ENCODE peak calls at places on chromosomes 16 and 17, in seven cellular contexts. Y is tibial artery; F is left ventricle myocardium inferior; S is stimulated activated effector memory CD8-positive, alpha-beta T cell treated with anti-CD3 and anti-CD28 coated beads, Interleukin-12 subunit alpha, Interleukin-12 subunit beta, amount 100 ng/mL, for 72 hours; I is IMR-90; T is neural crest cell; P is type B pancreatic cell. O is an unnamed sample.

GRCh38 chr16:78035012-78035411 is 12.7 kb downstream of the CLEC3A start:
- DNase-seq in Y (no peak), F (no peak), S (no peak), I (no peak), T (no peak), P (no peak), O (no peak)

GRCh38 chr17:17700251-17700969 is 19.2 kb downstream of the RAI1 start:
- DNase-seq in Y (no peak), F (no peak), S (no peak), I (no peak), T (no peak), P (no peak), O (no peak)

GRCh38 chr17:6831662-6832263 is at the start of gene TEKT1:
- DNase-seq in Y (peak), F (peak), S (peak), I (peak), T (peak), P (peak), O (peak)

GRCh38 chr17:14138649-14139048 is 69.3 kb downstream of the COX10 start:
- DNase-seq in Y (no peak), F (no peak), S (no peak), I (no peak), T (no peak), P (no peak), O (no peak)

GRCh38 chr17:1985686-1986085 is 39.4 kb downstream of the RTN4RL1 start:
- DNase-seq in Y (no peak), F (no peak), S (no peak), I (no peak), T (no peak), P (no peak), O (no peak)

GRCh38 chr16:88568710-88569613 is 1.2 kb upstream of the ZC3H18 start:
- DNase-seq in Y (no peak), F (no peak), S (peak), I (no peak), T (no peak), P (no peak), O (no peak)

GRCh38 chr16:81319221-81319912 is 4.6 kb downstream of the GAN start:
- DNase-seq in Y (no peak), F (no peak), S (no peak), I (peak), T (no peak), P (no peak), O (peak)

GRCh38 chr17:2691965-2692780 is 19.4 kb downstream of the CLUH start:
- DNase-seq in Y (no peak), F (no peak), S (no peak), I (no peak), T (no peak), P (peak), O (no peak)

GRCh38 chr16:49921791-49922456 is 66.0 kb upstream of the ZNF423 start:
- DNase-seq in Y (peak), F (peak), S (peak), I (peak), T (peak), P (peak), O (peak)

GRCh38 chr16:49788936-49789335 is 67.0 kb downstream of the ZNF423 start:
- DNase-seq in Y (no peak), F (no peak), S (no peak), I (no peak), T (no peak), P (no peak), O (no peak)

GRCh38 chr16:15434079-15434424 is 336 bp upstream of the BMERB1 start:
- DNase-seq in Y (no peak), F (no peak), S (no peak), I (no peak), T (no peak), P (no peak), O (no peak)

GRCh38 chr16:16780588-16780987 is 401.6 kb downstream of the NPIPA7 start:
- DNase-seq in Y (no peak), F (no peak), S (no peak), I (no peak), T (no peak), P (no peak), O (no peak)

GRCh38 chr16:12323007-12323699 is 346.6 kb downstream of the SNX29 start:
- DNase-seq in Y (no peak), F (no peak), S (peak), I (no peak), T (no peak), P (no peak), O (no peak)

GRCh38 chr17:80036715-80037477 is 454 bp downstream of the CCDC40 start:
- DNase-seq in Y (no peak), F (no peak), S (no peak), I (no peak), T (peak), P (no peak), O (peak)

O was measured in EL.